ENCODE peak calls at places on chromosomes 5 and 9, in seven cellular contexts. One of them, this sample, is unnamed.

GRCh38 chr9:127835930-127836586 is 18.4 kb downstream of the ENG start:
- DNase-seq in left lung: peak; percentile 72
- DNase-seq in Daoy: peak; percentile 44
- DNase-seq in fibroblast of lung: peak; percentile 62
- DNase-seq in AG10803: peak; percentile 82
- DNase-seq in Right ventricle myocardium inferior: peak; percentile 82
- DNase-seq in stimulated activated CD8-positive, alpha-beta memory T cell treated with anti-CD3 and anti-CD28 coated beads, Interleukin-15, amount 100 ng/mL, for 24 hours: no peak
- DNase-seq in this sample: peak; percentile 80

GRCh38 chr5:130808691-130809090 is 356.4 kb downstream of the HINT1 start:
- DNase-seq in left lung: no peak
- DNase-seq in Daoy: no peak
- DNase-seq in fibroblast of lung: no peak
- DNase-seq in AG10803: no peak
- DNase-seq in Right ventricle myocardium inferior: no peak
- DNase-seq in stimulated activated CD8-positive, alpha-beta memory T cell treated with anti-CD3 and anti-CD28 coated beads, Interleukin-15, amount 100 ng/mL, for 24 hours: no peak
- DNase-seq in this sample: no peak

GRCh38 chr9:4475301-4475700 is 15.0 kb upstream of the SLC1A1 start:
- DNase-seq in left lung: no peak
- DNase-seq in Daoy: no peak
- DNase-seq in fibroblast of lung: no peak
- DNase-seq in AG10803: no peak
- DNase-seq in Right ventricle myocardium inferior: no peak
- DNase-seq in stimulated activated CD8-positive, alpha-beta memory T cell treated with anti-CD3 and anti-CD28 coated beads, Interleukin-15, amount 100 ng/mL, for 24 hours: no peak
- DNase-seq in this sample: no peak

GRCh38 chr9:112074250-112075008 is 100.7 kb downstream of the SUSD1 start:
- DNase-seq in left lung: peak; percentile 60
- DNase-seq in Daoy: peak; percentile 94
- DNase-seq in fibroblast of lung: peak; percentile 88
- DNase-seq in AG10803: peak; percentile 99
- DNase-seq in Right ventricle myocardium inferior: peak; percentile 70
- DNase-seq in stimulated activated CD8-positive, alpha-beta memory T cell treated with anti-CD3 and anti-CD28 coated beads, Interleukin-15, amount 100 ng/mL, for 24 hours: no peak
- DNase-seq in this sample: no peak

GRCh38 chr9:75033789-75034473 is 5.8 kb upstream of the CARNMT1 start:
- DNase-seq in left lung: no peak
- DNase-seq in Daoy: no peak
- DNase-seq in fibroblast of lung: peak; percentile 55
- DNase-seq in AG10803: no peak
- DNase-seq in Right ventricle myocardium inferior: no peak
- DNase-seq in stimulated activated CD8-positive, alpha-beta memory T cell treated with anti-CD3 and anti-CD28 coated beads, Interleukin-15, amount 100 ng/mL, for 24 hours: no peak
- DNase-seq in this sample: no peak

GRCh38 chr5:80884851-80885697 is 75.1 kb upstream of the RASGRF2 start:
- DNase-seq in left lung: no peak
- DNase-seq in Daoy: no peak
- DNase-seq in fibroblast of lung: no peak
- DNase-seq in AG10803: no peak
- DNase-seq in Right ventricle myocardium inferior: no peak
- DNase-seq in stimulated activated CD8-positive, alpha-beta memory T cell treated with anti-CD3 and anti-CD28 coated beads, Interleukin-15, amount 100 ng/mL, for 24 hours: no peak
- DNase-seq in this sample: no peak

GRCh38 chr5:137264041-137264440 is 235.1 kb downstream of the SPOCK1 start:
- DNase-seq in left lung: no peak
- DNase-seq in Daoy: no peak
- DNase-seq in fibroblast of lung: no peak
- DNase-seq in AG10803: peak; percentile 61
- DNase-seq in Right ventricle myocardium inferior: no peak
- DNase-seq in stimulated activated CD8-positive, alpha-beta memory T cell treated with anti-CD3 and anti-CD28 coated beads, Interleukin-15, amount 100 ng/mL, for 24 hours: no peak
- DNase-seq in this sample: no peak

GRCh38 chr5:96943829-96944228 is 7.9 kb downstream of the LNPEP start:
- DNase-seq in left lung: no peak
- DNase-seq in Daoy: no peak
- DNase-seq in fibroblast of lung: no peak
- DNase-seq in AG10803: peak; percentile 18
- DNase-seq in Right ventricle myocardium inferior: no peak
- DNase-seq in stimulated activated CD8-positive, alpha-beta memory T cell treated with anti-CD3 and anti-CD28 coated beads, Interleukin-15, amount 100 ng/mL, for 24 hours: no peak
- DNase-seq in this sample: no peak

GRCh38 chr5:10301842-10302610 is 5.7 kb downstream of the CMBL start:
- DNase-seq in left lung: peak; percentile 86
- DNase-seq in Daoy: peak; percentile 53
- DNase-seq in fibroblast of lung: no peak
- DNase-seq in AG10803: no peak
- DNase-seq in Right ventricle myocardium inferior: peak; percentile 85
- DNase-seq in stimulated activated CD8-positive, alpha-beta memory T cell treated with anti-CD3 and anti-CD28 coated beads, Interleukin-15, amount 100 ng/mL, for 24 hours: no peak
- DNase-seq in this sample: no peak

GRCh38 chr5:93342563-93343061 is 238.4 kb downstream of the NR2F1-AS1 start:
- DNase-seq in left lung: no peak
- DNase-seq in Daoy: no peak
- DNase-seq in fibroblast of lung: no peak
- DNase-seq in AG10803: no peak
- DNase-seq in Right ventricle myocardium inferior: no peak
- DNase-seq in stimulated activated CD8-positive, alpha-beta memory T cell treated with anti-CD3 and anti-CD28 coated beads, Interleukin-15, amount 100 ng/mL, for 24 hours: no peak
- DNase-seq in this sample: no peak

GRCh38 chr5:95734916-95735315 is 3.8 kb downstream of the RHOBTB3 start:
- DNase-seq in left lung: no peak
- DNase-seq in Daoy: no peak
- DNase-seq in fibroblast of lung: peak; percentile 95
- DNase-seq in AG10803: peak; percentile 65
- DNase-seq in Right ventricle myocardium inferior: no peak
- DNase-seq in stimulated activated CD8-positive, alpha-beta memory T cell treated with anti-CD3 and anti-CD28 coated beads, Interleukin-15, amount 100 ng/mL, for 24 hours: no peak
- DNase-seq in this sample: no peak

GRCh38 chr9:120619751-120620655 is 40.0 kb upstream of the CDK5RAP2 start:
- DNase-seq in left lung: no peak
- DNase-seq in Daoy: peak; percentile 66
- DNase-seq in fibroblast of lung: peak; percentile 82
- DNase-seq in AG10803: peak; percentile 67
- DNase-seq in Right ventricle myocardium inferior: no peak
- DNase-seq in stimulated activated CD8-positive, alpha-beta memory T cell treated with anti-CD3 and anti-CD28 coated beads, Interleukin-15, amount 100 ng/mL, for 24 hours: no peak
- DNase-seq in this sample: no peak

GRCh38 chr5:129400395-129400983 is 59.6 kb upstream of the ADAMTS19 start:
- DNase-seq in left lung: no peak
- DNase-seq in Daoy: no peak
- DNase-seq in fibroblast of lung: peak; percentile 15
- DNase-seq in AG10803: no peak
- DNase-seq in Right ventricle myocardium inferior: no peak
- DNase-seq in stimulated activated CD8-positive, alpha-beta memory T cell treated with anti-CD3 and anti-CD28 coated beads, Interleukin-15, amount 100 ng/mL, for 24 hours: no peak
- DNase-seq in this sample: no peak

GRCh38 chr9:117687532-117687931 is 16.7 kb upstream of the TLR4 start:
- DNase-seq in left lung: no peak
- DNase-seq in Daoy: no peak
- DNase-seq in fibroblast of lung: no peak
- DNase-seq in AG10803: no peak
- DNase-seq in Right ventricle myocardium inferior: no peak
- DNase-seq in stimulated activated CD8-positive, alpha-beta memory T cell treated with anti-CD3 and anti-CD28 coated beads, Interleukin-15, amount 100 ng/mL, for 24 hours: no peak
- DNase-seq in this sample: no peak

GRCh38 chr5:142191776-142192175 is 83.2 kb downstream of the NDFIP1 start:
- DNase-seq in left lung: no peak
- DNase-seq in Daoy: no peak
- DNase-seq in fibroblast of lung: no peak
- DNase-seq in AG10803: no peak
- DNase-seq in Right ventricle myocardium inferior: no peak
- DNase-seq in stimulated activated CD8-positive, alpha-beta memory T cell treated with anti-CD3 and anti-CD28 coated beads, Interleukin-15, amount 100 ng/mL, for 24 hours: no peak
- DNase-seq in this sample: no peak

GRCh38 chr9:91426123-91426745 is 2.6 kb upstream of the NFIL3 start:
- DNase-seq in left lung: no peak
- DNase-seq in Daoy: peak; percentile 24
- DNase-seq in fibroblast of lung: peak; percentile 66
- DNase-seq in AG10803: peak; percentile 54
- DNase-seq in Right ventricle myocardium inferior: no peak
- DNase-seq in stimulated activated CD8-positive, alpha-beta memory T cell treated with anti-CD3 and anti-CD28 coated beads, Interleukin-15, amount 100 ng/mL, for 24 hours: no peak
- DNase-seq in this sample: no peak

GRCh38 chr5:140112685-140113179 is 1.2 kb upstream of the PURA start:
- DNase-seq in left lung: no peak
- DNase-seq in Daoy: peak; percentile 25
- DNase-seq in fibroblast of lung: no peak
- DNase-seq in AG10803: peak; percentile 41
- DNase-seq in Right ventricle myocardium inferior: no peak
- DNase-seq in stimulated activated CD8-positive, alpha-beta memory T cell treated with anti-CD3 and anti-CD28 coated beads, Interleukin-15, amount 100 ng/mL, for 24 hours: no peak
- DNase-seq in this sample: no peak

GRCh38 chr5:174527936-174528557 is 196.3 kb upstream of the MSX2 start:
- DNase-seq in left lung: no peak
- DNase-seq in Daoy: no peak
- DNase-seq in fibroblast of lung: peak; percentile 69
- DNase-seq in AG10803: no peak
- DNase-seq in Right ventricle myocardium inferior: no peak
- DNase-seq in stimulated activated CD8-positive, alpha-beta memory T cell treated with anti-CD3 and anti-CD28 coated beads, Interleukin-15, amount 100 ng/mL, for 24 hours: no peak
- DNase-seq in this sample: no peak

GRCh38 chr5:169805527-169805934 is 168.5 kb downstream of the DOCK2 start:
- DNase-seq in left lung: no peak
- DNase-seq in Daoy: peak; percentile 84
- DNase-seq in fibroblast of lung: no peak
- DNase-seq in AG10803: peak; percentile 52
- DNase-seq in Right ventricle myocardium inferior: no peak
- DNase-seq in stimulated activated CD8-positive, alpha-beta memory T cell treated with anti-CD3 and anti-CD28 coated beads, Interleukin-15, amount 100 ng/mL, for 24 hours: peak; percentile 13
- DNase-seq in this sample: no peak

GRCh38 chr5:81361600-81361999 is 32.3 kb downstream of the ACOT12 start:
- DNase-seq in left lung: no peak
- DNase-seq in Daoy: no peak
- DNase-seq in fibroblast of lung: no peak
- DNase-seq in AG10803: no peak
- DNase-seq in Right ventricle myocardium inferior: no peak
- DNase-seq in stimulated activated CD8-positive, alpha-beta memory T cell treated with anti-CD3 and anti-CD28 coated beads, Interleukin-15, amount 100 ng/mL, for 24 hours: no peak
- DNase-seq in this sample: no peak

GRCh38 chr5:124599048-124599973 is 147.1 kb downstream of the ZNF608 start:
- DNase-seq in left lung: no peak
- DNase-seq in Daoy: peak; percentile 83
- DNase-seq in fibroblast of lung: peak; percentile 78
- DNase-seq in AG10803: peak; percentile 72
- DNase-seq in Right ventricle myocardium inferior: no peak
- DNase-seq in stimulated activated CD8-positive, alpha-beta memory T cell treated with anti-CD3 and anti-CD28 coated beads, Interleukin-15, amount 100 ng/mL, for 24 hours: no peak
- DNase-seq in this sample: no peak

GRCh38 chr9:71355884-71356283 is 234.5 kb upstream of the TRPM3 start:
- DNase-seq in left lung: no peak
- DNase-seq in Daoy: no peak
- DNase-seq in fibroblast of lung: no peak
- DNase-seq in AG10803: no peak
- DNase-seq in Right ventricle myocardium inferior: no peak
- DNase-seq in stimulated activated CD8-positive, alpha-beta memory T cell treated with anti-CD3 and anti-CD28 coated beads, Interleukin-15, amount 100 ng/mL, for 24 hours: no peak
- DNase-seq in this sample: no peak

GRCh38 chr9:133401588-133401987 is 16.2 kb downstream of the REXO4 start:
- DNase-seq in left lung: no peak
- DNase-seq in Daoy: no peak
- DNase-seq in fibroblast of lung: no peak
- DNase-seq in AG10803: no peak
- DNase-seq in Right ventricle myocardium inferior: no peak
- DNase-seq in stimulated activated CD8-positive, alpha-beta memory T cell treated with anti-CD3 and anti-CD28 coated beads, Interleukin-15, amount 100 ng/mL, for 24 hours: no peak
- DNase-seq in this sample: no peak

GRCh38 chr9:95425910-95426551 is 90.7 kb downstream of the PTCH1 start:
- DNase-seq in left lung: no peak
- DNase-seq in Daoy: peak; percentile 51
- DNase-seq in fibroblast of lung: peak; percentile 50
- DNase-seq in AG10803: no peak
- DNase-seq in Right ventricle myocardium inferior: no peak
- DNase-seq in stimulated activated CD8-positive, alpha-beta memory T cell treated with anti-CD3 and anti-CD28 coated beads, Interleukin-15, amount 100 ng/mL, for 24 hours: no peak
- DNase-seq in this sample: no peak

GRCh38 chr5:103827976-103828375 is 265.4 kb upstream of the NUDT12 start:
- DNase-seq in left lung: no peak
- DNase-seq in Daoy: no peak
- DNase-seq in fibroblast of lung: no peak
- DNase-seq in AG10803: no peak
- DNase-seq in Right ventricle myocardium inferior: no peak
- DNase-seq in stimulated activated CD8-positive, alpha-beta memory T cell treated with anti-CD3 and anti-CD28 coated beads, Interleukin-15, amount 100 ng/mL, for 24 hours: no peak
- DNase-seq in this sample: no peak

GRCh38 chr5:10157085-10157669 is 92.5 kb downstream of the ATPSCKMT start:
- DNase-seq in left lung: no peak
- DNase-seq in Daoy: no peak
- DNase-seq in fibroblast of lung: no peak
- DNase-seq in AG10803: no peak
- DNase-seq in Right ventricle myocardium inferior: no peak
- DNase-seq in stimulated activated CD8-positive, alpha-beta memory T cell treated with anti-CD3 and anti-CD28 coated beads, Interleukin-15, amount 100 ng/mL, for 24 hours: no peak
- DNase-seq in this sample: no peak

GRCh38 chr9:111992523-111992922 is 95.9 kb downstream of the UGCG start:
- DNase-seq in left lung: no peak
- DNase-seq in Daoy: peak; percentile 86
- DNase-seq in fibroblast of lung: peak; percentile 20
- DNase-seq in AG10803: peak; percentile 42
- DNase-seq in Right ventricle myocardium inferior: no peak
- DNase-seq in stimulated activated CD8-positive, alpha-beta memory T cell treated with anti-CD3 and anti-CD28 coated beads, Interleukin-15, amount 100 ng/mL, for 24 hours: no peak
- DNase-seq in this sample: no peak

GRCh38 chr5:119328753-119329602 is 26.8 kb upstream of the TNFAIP8 start:
- DNase-seq in left lung: no peak
- DNase-seq in Daoy: peak; percentile 68
- DNase-seq in fibroblast of lung: peak; percentile 93
- DNase-seq in AG10803: peak; percentile 78
- DNase-seq in Right ventricle myocardium inferior: no peak
- DNase-seq in stimulated activated CD8-positive, alpha-beta memory T cell treated with anti-CD3 and anti-CD28 coated beads, Interleukin-15, amount 100 ng/mL, for 24 hours: no peak
- DNase-seq in this sample: no peak

GRCh38 chr5:135457424-135458071 is 5.4 kb upstream of the TIFAB start:
- DNase-seq in left lung: peak; percentile 68
- DNase-seq in Daoy: peak; percentile 83
- DNase-seq in fibroblast of lung: peak; percentile 36
- DNase-seq in AG10803: peak; percentile 45
- DNase-seq in Right ventricle myocardium inferior: peak; percentile 83
- DNase-seq in stimulated activated CD8-positive, alpha-beta memory T cell treated with anti-CD3 and anti-CD28 coated beads, Interleukin-15, amount 100 ng/mL, for 24 hours: peak; percentile 37
- DNase-seq in this sample: peak; percentile 64

GRCh38 chr5:139808481-139809330 is 13.1 kb downstream of the PSD2 start:
- DNase-seq in left lung: no peak
- DNase-seq in Daoy: peak; percentile 59
- DNase-seq in fibroblast of lung: peak; percentile 15
- DNase-seq in AG10803: peak; percentile 15
- DNase-seq in Right ventricle myocardium inferior: no peak
- DNase-seq in stimulated activated CD8-positive, alpha-beta memory T cell treated with anti-CD3 and anti-CD28 coated beads, Interleukin-15, amount 100 ng/mL, for 24 hours: no peak
- DNase-seq in this sample: no peak

GRCh38 chr5:172607213-172607793 is 33.8 kb upstream of the NEURL1B start:
- DNase-seq in left lung: no peak
- DNase-seq in Daoy: no peak
- DNase-seq in fibroblast of lung: peak; percentile 26
- DNase-seq in AG10803: no peak
- DNase-seq in Right ventricle myocardium inferior: peak; percentile 86
- DNase-seq in stimulated activated CD8-positive, alpha-beta memory T cell treated with anti-CD3 and anti-CD28 coated beads, Interleukin-15, amount 100 ng/mL, for 24 hours: no peak
- DNase-seq in this sample: no peak

GRCh38 chr5:145811834-145812625 is 23.1 kb downstream of the PRELID2 start:
- DNase-seq in left lung: no peak
- DNase-seq in Daoy: no peak
- DNase-seq in fibroblast of lung: peak; percentile 66
- DNase-seq in AG10803: peak; percentile 61
- DNase-seq in Right ventricle myocardium inferior: no peak
- DNase-seq in stimulated activated CD8-positive, alpha-beta memory T cell treated with anti-CD3 and anti-CD28 coated beads, Interleukin-15, amount 100 ng/mL, for 24 hours: no peak
- DNase-seq in this sample: no peak

GRCh38 chr5:167244583-167244982 is 1046.9 kb upstream of the WWC1 start:
- DNase-seq in left lung: no peak
- DNase-seq in Daoy: peak; percentile 72
- DNase-seq in fibroblast of lung: peak; percentile 52
- DNase-seq in AG10803: no peak
- DNase-seq in Right ventricle myocardium inferior: no peak
- DNase-seq in stimulated activated CD8-positive, alpha-beta memory T cell treated with anti-CD3 and anti-CD28 coated beads, Interleukin-15, amount 100 ng/mL, for 24 hours: no peak
- DNase-seq in this sample: no peak

GRCh38 chr9:108521063-108521462 is 334.7 kb downstream of the ACTL7B start:
- DNase-seq in left lung: no peak
- DNase-seq in Daoy: peak; percentile 65
- DNase-seq in fibroblast of lung: peak; percentile 63
- DNase-seq in AG10803: peak; percentile 57
- DNase-seq in Right ventricle myocardium inferior: no peak
- DNase-seq in stimulated activated CD8-positive, alpha-beta memory T cell treated with anti-CD3 and anti-CD28 coated beads, Interleukin-15, amount 100 ng/mL, for 24 hours: no peak
- DNase-seq in this sample: no peak

GRCh38 chr5:7927466-7928375 is 58.8 kb downstream of the MTRR start:
- DNase-seq in left lung: no peak
- DNase-seq in Daoy: peak; percentile 59
- DNase-seq in fibroblast of lung: peak; percentile 63
- DNase-seq in AG10803: peak; percentile 51
- DNase-seq in Right ventricle myocardium inferior: no peak
- DNase-seq in stimulated activated CD8-positive, alpha-beta memory T cell treated with anti-CD3 and anti-CD28 coated beads, Interleukin-15, amount 100 ng/mL, for 24 hours: no peak
- DNase-seq in this sample: no peak

This sample was measured in suprapubic skin.